ENCODE peak calls at places on chromosomes 6 and 20, in ten cellular contexts. O is HCT116, F is upper lobe of left lung, R is lower lobe of right lung, S is left ventricle myocardium inferior, T is uterus, Y is astrocyte, E is heart right ventricle, D is psoas muscle, G is fibroblast of lung. Q is an unnamed sample. For H3K4me1, the result is how much of the 10 kb centered on the place peaks cover.

GRCh38 chr20:48131581-48131980 is 346.3 kb upstream of the SULF2 start:
- DNase-seq in Y (peak), F (no peak), S (no peak), O (no peak), D (no peak), R (no peak), T (peak), E (no peak), G (no peak), Q (no peak)

GRCh38 chr20:10671221-10671849 is 2.5 kb downstream of the JAG1 start:
- DNase-seq in R (peak), S (peak), F (peak), O (no peak), T (peak), D (no peak), E (peak), G (peak), Y (peak), Q (peak)

GRCh38 chr20:21653628-21654027 is 51.8 kb upstream of the PAX1 start:
- DNase-seq in Y (no peak), R (no peak), S (no peak), E (no peak), F (no peak), O (no peak), D (no peak), T (no peak), G (no peak), Q (no peak)

GRCh38 chr6:100761841-100762240 is 119.3 kb downstream of the ASCC3 start:
- DNase-seq in D (no peak), E (no peak), Y (peak), R (no peak), O (no peak), S (no peak), G (no peak), T (no peak), F (no peak), Q (no peak)

GRCh38 chr6:82072113-82072512 is 175.4 kb downstream of the IBTK start:
- DNase-seq in O (no peak), E (no peak), T (no peak), S (no peak), R (no peak), D (no peak), Y (no peak), F (no peak), G (no peak), Q (no peak)

GRCh38 chr20:31839782-31840487 is 5.5 kb downstream of the FOXS1 start:
- DNase-seq in F (no peak), E (no peak), T (no peak), R (no peak), G (no peak), O (no peak), Y (no peak), S (no peak), D (no peak), Q (no peak)

GRCh38 chr6:121647905-121648304 is 212.5 kb downstream of the GJA1 start:
- DNase-seq in R (no peak), Y (peak), E (no peak), O (no peak), S (no peak), F (no peak), T (no peak), D (no peak), G (peak), Q (no peak)

GRCh38 chr6:43990275-43990626 is 137.0 kb downstream of the MRPL14 start:
- DNase-seq in R (no peak), E (peak), Y (peak), O (no peak), T (no peak), F (no peak), S (peak), D (peak), G (peak), Q (no peak)

GRCh38 chr6:26305097-26305841 is 59.7 kb upstream of the BTN3A2 start:
- DNase-seq in Y (peak), E (peak), R (no peak), O (peak), S (no peak), G (peak), D (peak), T (peak), F (peak), Q (no peak)

GRCh38 chr6:56851104-56851503 is 103.8 kb upstream of the BEND6 start:
- DNase-seq in G (peak), O (no peak), D (no peak), F (no peak), S (no peak), R (no peak), T (no peak), E (no peak), Y (peak), Q (no peak)

GRCh38 chr20:61810709-61811565 is 254.7 kb downstream of the TAF4 start:
- DNase-seq in F (no peak), R (peak), S (no peak), D (no peak), T (no peak), E (no peak), Y (no peak), O (no peak), G (no peak), Q (no peak)

GRCh38 chr6:169824021-169824420 is 72.6 kb downstream of the ERMARD start:
- DNase-seq in D (no peak), Y (no peak), T (peak), F (no peak), O (no peak), E (no peak), R (no peak), S (no peak), G (no peak), Q (no peak)

GRCh38 chr6:12709116-12709515 is 7.5 kb upstream of the PHACTR1 start:
- DNase-seq in O (no peak), S (no peak), Y (peak), T (no peak), D (no peak), F (no peak), G (no peak), R (no peak), E (no peak), Q (no peak)

GRCh38 chr6:91506509-91506908 is 919.6 kb upstream of the MAP3K7 start:
- DNase-seq in G (no peak), Y (no peak), T (no peak), R (no peak), E (no peak), D (no peak), O (no peak), S (no peak), F (no peak), Q (no peak)

GRCh38 chr6:35973670-35974222 is 50.7 kb downstream of the SLC26A8 start:
- DNase-seq in F (no peak), G (no peak), E (no peak), D (no peak), Y (no peak), T (no peak), S (no peak), O (no peak), R (no peak), Q (no peak)

GRCh38 chr6:28710466-28711191 is 184.9 kb downstream of the GPX5 start:
- DNase-seq in T (no peak), R (no peak), S (no peak), O (no peak), Y (peak), F (no peak), D (no peak), E (no peak), G (peak), Q (no peak)

GRCh38 chr20:49668181-49668877 is 45.3 kb downstream of the B4GALT5 start:
- DNase-seq in Y (no peak), S (peak), T (no peak), D (no peak), O (no peak), F (peak), R (peak), G (no peak), E (peak), Q (no peak)

GRCh38 chr20:56991516-56991915 is 274.9 kb downstream of the BMP7 start:
- DNase-seq in S (no peak), D (no peak), O (no peak), F (no peak), T (no peak), R (no peak), G (no peak), E (no peak), Y (no peak), Q (no peak)

GRCh38 chr20:9072741-9073310 is 3.9 kb downstream of the PLCB4 start:
- DNase-seq in G (no peak), T (no peak), S (no peak), Y (no peak), F (no peak), E (no peak), O (no peak), D (no peak), R (no peak), Q (no peak)

GRCh38 chr6:17013701-17014100 is 88.1 kb upstream of the STMND1 start:
- DNase-seq in Y (peak), F (no peak), S (no peak), T (no peak), R (no peak), G (peak), E (no peak), D (no peak), O (no peak), Q (no peak)

GRCh38 chr6:119962505-119962904 is 612.9 kb upstream of the MAN1A1 start:
- DNase-seq in R (no peak), Y (no peak), D (no peak), E (no peak), O (no peak), G (no peak), F (no peak), T (no peak), S (no peak), Q (no peak)

DNA sequence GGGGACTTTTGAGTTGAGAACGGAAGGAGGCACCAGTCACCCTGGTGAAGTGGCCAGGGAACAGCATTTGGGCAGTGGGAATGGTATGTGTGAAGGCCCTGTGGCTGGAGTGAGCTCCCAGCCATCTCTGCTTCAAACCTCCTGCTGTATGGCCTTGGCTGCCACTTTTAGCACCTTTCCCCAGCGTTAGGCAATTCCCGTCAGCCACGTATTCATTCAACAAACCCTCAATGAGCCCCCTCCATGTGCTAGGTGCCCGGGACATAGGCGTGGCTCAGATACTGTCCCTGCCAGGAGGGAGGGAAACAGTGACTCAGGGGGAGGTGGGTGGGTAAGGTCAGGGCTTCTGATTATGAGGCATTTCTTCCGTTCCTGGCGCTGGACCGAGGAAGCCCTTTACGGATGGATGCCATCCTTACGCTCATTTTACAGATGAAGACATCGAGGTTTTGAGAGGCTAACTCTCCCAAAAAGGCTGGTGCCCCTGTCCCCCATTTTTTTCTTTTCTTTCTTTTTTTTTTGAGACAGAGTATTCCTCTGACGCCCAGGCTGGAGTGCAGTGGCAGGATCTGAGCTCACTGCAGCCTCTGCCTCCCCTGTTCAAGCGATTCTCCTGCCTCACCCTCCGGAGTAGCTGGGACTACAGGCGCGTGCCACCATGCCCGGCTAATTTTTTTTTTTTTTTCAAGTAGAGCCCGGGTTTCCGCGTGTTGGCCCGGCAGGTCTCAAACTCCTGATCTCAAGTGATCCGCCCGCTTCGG is 37.5 kb downstream of the SRC start:
- DNase-seq in T (peak), Y (peak), F (peak), R (no peak), E (no peak), S (no peak), G (peak), O (peak), D (no peak), Q (no peak)
- H3K4me3 ChIP-seq in T (no peak), Y (no peak), F (no peak), R (no peak), E (no peak), S (peak), G (no peak), O (no peak), D (peak), Q (no peak)

DNA sequence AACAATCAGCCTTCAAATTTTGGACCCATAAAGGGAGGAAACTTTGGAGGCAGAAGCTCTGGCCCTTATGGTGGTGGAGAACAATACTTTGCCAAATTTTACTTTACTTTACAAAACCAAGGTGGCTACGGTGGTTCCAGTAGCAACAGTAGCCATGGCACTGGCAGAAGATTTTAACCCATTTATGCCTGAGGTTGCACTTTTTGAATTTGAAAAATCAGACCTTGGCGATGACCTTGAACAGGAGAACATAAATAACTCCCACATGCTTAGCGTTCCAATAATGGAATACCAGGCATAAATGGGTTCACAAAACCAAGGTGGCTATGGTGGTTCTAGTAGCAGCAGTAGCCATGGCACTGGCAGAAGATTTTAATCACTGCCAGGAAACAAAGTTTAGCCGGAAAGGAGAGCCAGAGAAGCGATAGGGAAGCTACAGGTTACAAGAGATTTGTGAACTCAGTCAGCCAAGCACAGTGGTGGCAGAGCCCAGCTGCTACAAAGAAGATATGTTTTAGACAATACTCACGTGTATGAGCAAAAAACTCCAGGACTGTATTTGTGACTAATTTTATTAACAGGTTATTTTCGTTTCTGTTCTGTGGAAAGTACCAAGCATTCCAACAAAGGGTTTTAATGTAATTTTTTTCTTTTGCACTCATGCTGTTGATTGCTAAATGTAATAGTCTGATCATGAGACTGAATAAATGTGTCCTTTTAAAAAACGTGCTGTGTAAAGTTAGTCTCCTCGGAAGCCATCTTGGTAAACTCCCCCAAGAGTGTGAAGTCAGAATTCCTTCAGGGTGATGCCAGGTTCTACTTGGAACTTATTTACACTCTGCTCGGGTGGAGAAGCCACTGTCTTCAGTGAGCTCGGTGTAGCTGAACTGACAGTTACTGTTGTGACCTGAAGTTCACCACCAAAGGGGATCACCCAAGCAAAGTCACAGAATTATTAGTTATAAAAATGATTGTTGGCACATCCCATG is 6.7 kb downstream of the SFT2D1 start:
- DNase-seq in S (no peak), T (no peak), D (no peak), O (no peak), E (no peak), R (no peak), F (no peak), Y (no peak), G (no peak), Q (no peak)
- H3K4me1 ChIP-seq in S (half or more), T (under half), D (under half), O (under half), E (half or more), R (under half), F (half or more), Y (under half), G (under half), Q (under half)

DNA sequence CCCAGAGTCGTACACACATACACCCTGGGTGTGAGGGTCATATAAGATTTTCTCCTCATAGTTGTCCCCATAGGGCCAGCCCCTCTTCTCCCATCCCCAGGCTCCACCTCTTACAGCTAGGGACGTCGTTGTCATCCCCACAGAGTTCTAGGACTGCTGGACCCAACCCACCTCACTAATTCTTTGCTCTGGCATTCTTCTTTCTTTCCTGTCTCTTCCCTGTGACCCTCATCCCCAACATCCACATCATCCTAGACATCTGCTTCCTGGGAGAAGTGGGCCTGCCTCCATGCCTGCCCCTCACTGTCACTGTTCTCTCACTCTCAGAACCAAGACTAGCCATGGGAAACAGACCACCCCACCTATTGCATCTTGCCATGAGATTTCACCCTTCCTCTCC is 1.1 kb downstream of the PSMF1 start:
- DNase-seq in D (no peak), F (no peak), Y (no peak), G (no peak), O (no peak), S (no peak), T (no peak), E (no peak), R (no peak), Q (no peak)
- H3K27ac ChIP-seq in D (peak), F (peak), Y (peak), G (peak), O (no peak), S (peak), T (peak), E (peak), R (peak), Q (no peak)

GRCh38 chr20:4152696-4153235 is 137.4 kb upstream of the RNF24 start:
- DNase-seq in S (no peak), T (no peak), F (no peak), D (no peak), O (no peak), G (peak), E (no peak), R (no peak), Y (peak), Q (no peak)

GRCh38 chr20:4151991-4152695 is 136.8 kb upstream of the RNF24 start:
- DNase-seq in R (peak), F (no peak), O (no peak), Y (peak), D (no peak), E (no peak), S (no peak), G (no peak), T (no peak), Q (no peak)

GRCh38 chr20:4147319-4147718 is 132.0 kb upstream of the RNF24 start:
- DNase-seq in E (no peak), Y (peak), R (no peak), D (no peak), T (no peak), S (no peak), O (no peak), F (no peak), G (no peak), Q (no peak)

GRCh38 chr20:4151342-4151741 is 136.0 kb upstream of the RNF24 start:
- DNase-seq in Y (no peak), F (no peak), D (no peak), E (no peak), O (no peak), G (no peak), R (no peak), T (no peak), S (no peak), Q (no peak)

GRCh38 chr20:4150095-4150492 is 134.7 kb upstream of the RNF24 start:
- DNase-seq in E (no peak), G (peak), F (peak), T (no peak), S (no peak), D (no peak), O (no peak), Y (peak), R (no peak), Q (no peak)
- H3K4me3 ChIP-seq in E (peak), G (peak), F (peak), T (no peak), S (peak), D (peak), O (peak), Y (peak), R (peak), Q (peak)

GRCh38 chr6:150627601-150628012 is 27.9 kb downstream of the PLEKHG1 start:
- DNase-seq in O (no peak), S (no peak), T (no peak), G (no peak), R (no peak), F (no peak), Y (peak), D (no peak), E (no peak), Q (no peak)

GRCh38 chr6:150631283-150631981 is 31.7 kb downstream of the PLEKHG1 start:
- DNase-seq in D (no peak), T (no peak), R (no peak), O (no peak), Y (no peak), S (no peak), G (no peak), F (no peak), E (no peak), Q (no peak)

GRCh38 chr6:150625927-150626326 is 26.2 kb downstream of the PLEKHG1 start:
- DNase-seq in T (no peak), S (no peak), E (no peak), Y (no peak), F (no peak), O (no peak), G (no peak), D (no peak), R (no peak), Q (no peak)

GRCh38 chr6:150627154-150627553 is 27.5 kb downstream of the PLEKHG1 start:
- DNase-seq in O (no peak), G (no peak), F (no peak), Y (no peak), S (no peak), E (no peak), R (no peak), D (no peak), T (no peak), Q (no peak)

GRCh38 chr6:150628908-150629307 is 29.2 kb downstream of the PLEKHG1 start:
- DNase-seq in E (no peak), Y (no peak), R (no peak), O (no peak), D (no peak), T (no peak), S (no peak), G (no peak), F (no peak), Q (no peak)
- H3K4me1 ChIP-seq in E (under half), Y (under half), R (under half), O (under half), D (under half), T (under half), S (under half), G (under half), F (under half), Q (under half)

DNA sequence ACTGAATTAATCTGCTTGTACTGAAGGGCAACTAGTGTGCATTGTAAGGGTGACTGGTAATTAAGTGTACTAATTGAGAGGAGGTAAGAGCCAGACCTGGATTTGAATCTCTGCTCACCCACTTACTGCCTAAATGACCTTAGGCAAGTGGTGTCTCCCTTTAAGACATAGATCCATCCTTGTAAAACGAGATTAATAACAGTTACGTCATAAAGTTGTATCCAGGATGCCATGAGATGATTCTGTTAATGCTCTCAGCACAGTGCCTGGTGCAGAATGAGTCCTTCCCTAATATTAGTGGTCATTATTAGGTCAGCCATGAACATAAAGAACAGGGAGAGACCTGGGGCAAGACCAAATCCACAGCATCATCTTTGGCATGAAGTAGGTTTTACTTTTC is 470.1 kb downstream of the MAFB start:
- DNase-seq in Y (no peak), G (no peak), O (no peak), F (no peak), S (no peak), D (no peak), R (no peak), E (no peak), T (no peak), Q (no peak)
- H3K27ac ChIP-seq in Y (no peak), G (no peak), O (no peak), F (no peak), S (no peak), D (no peak), R (no peak), E (no peak), T (no peak), Q (no peak)

GRCh38 chr6:161079566-161080262 is 88.1 kb downstream of the MAP3K4 start:
- DNase-seq in E (no peak), O (no peak), F (no peak), D (no peak), G (peak), T (peak), S (no peak), R (no peak), Y (peak), Q (no peak)

GRCh38 chr6:161082215-161082614 is 90.6 kb downstream of the MAP3K4 start:
- DNase-seq in R (no peak), E (no peak), S (no peak), Y (no peak), F (no peak), D (no peak), T (no peak), G (no peak), O (no peak), Q (no peak)

GRCh38 chr6:161080263-161080970 is 88.8 kb downstream of the MAP3K4 start:
- DNase-seq in S (no peak), G (no peak), E (no peak), D (no peak), O (no peak), R (no peak), T (no peak), Y (no peak), F (no peak), Q (no peak)

GRCh38 chr6:161088676-161089328 is 97.2 kb downstream of the MAP3K4 start:
- DNase-seq in O (no peak), D (no peak), G (peak), E (no peak), R (no peak), Y (peak), F (no peak), T (no peak), S (no peak), Q (no peak)

GRCh38 chr6:161085246-161085645 is 93.7 kb downstream of the MAP3K4 start:
- DNase-seq in F (no peak), O (no peak), S (no peak), T (no peak), E (no peak), Y (peak), R (no peak), D (no peak), G (peak), Q (no peak)
- H3K4me3 ChIP-seq in F (no peak), O (no peak), S (no peak), T (no peak), E (no peak), Y (no peak), R (no peak), D (no peak), G (no peak), Q (no peak)